ENCODE peak calls at places on chromosomes 11 and 22, in six cellular contexts. One of them, this sample, is unnamed.

GRCh38 chr11:9120659-9121350 is 29.4 kb upstream of the SCUBE2 start:
- DNase-seq in COR-L47: no peak
- DNase-seq in NCI-H774: no peak
- DNase-seq in T-cell: no peak
- DNase-seq in HT-29: peak; percentile 50
- DNase-seq in non-pigmented ciliary epithelial cell: no peak
- DNase-seq in this sample: no peak

GRCh38 chr22:49954354-49954753 is 6.2 kb upstream of the PIM3 start:
- DNase-seq in NCI-H774: no peak
- DNase-seq in T-cell: no peak
- DNase-seq in COR-L47: no peak
- DNase-seq in HT-29: no peak
- DNase-seq in non-pigmented ciliary epithelial cell: no peak
- DNase-seq in this sample: no peak

GRCh38 chr22:27930246-27931060 is 11.4 kb upstream of the PITPNB start:
- DNase-seq in T-cell: no peak
- DNase-seq in COR-L47: no peak
- DNase-seq in non-pigmented ciliary epithelial cell: no peak
- DNase-seq in HT-29: no peak
- DNase-seq in NCI-H774: no peak
- DNase-seq in this sample: no peak

GRCh38 chr22:47591016-47591415 is 828.6 kb downstream of the TBC1D22A start:
- DNase-seq in HT-29: no peak
- DNase-seq in NCI-H774: no peak
- DNase-seq in COR-L47: no peak
- DNase-seq in non-pigmented ciliary epithelial cell: no peak
- DNase-seq in T-cell: no peak
- DNase-seq in this sample: no peak

GRCh38 chr11:118975771-118976709 is 4.5 kb downstream of the FOXR1 start:
- DNase-seq in non-pigmented ciliary epithelial cell: no peak
- DNase-seq in HT-29: peak; percentile 35
- DNase-seq in NCI-H774: no peak
- DNase-seq in COR-L47: no peak
- DNase-seq in T-cell: no peak
- DNase-seq in this sample: no peak

GRCh38 chr11:69950120-69950519 is 128.0 kb upstream of the ANO1 start:
- DNase-seq in HT-29: peak; percentile 81
- DNase-seq in non-pigmented ciliary epithelial cell: no peak
- DNase-seq in T-cell: no peak
- DNase-seq in NCI-H774: no peak
- DNase-seq in COR-L47: peak; percentile 49
- DNase-seq in this sample: peak; percentile 48

GRCh38 chr11:111422494-111423249 is 43.6 kb upstream of the POU2AF1 start:
- DNase-seq in NCI-H774: peak; percentile 37
- DNase-seq in T-cell: peak; percentile 25
- DNase-seq in non-pigmented ciliary epithelial cell: no peak
- DNase-seq in COR-L47: peak; percentile 83
- DNase-seq in HT-29: peak; percentile 90
- DNase-seq in this sample: peak; percentile 11

GRCh38 chr11:82683029-82683428 is 50.6 kb downstream of the FAM181B start:
- DNase-seq in T-cell: no peak
- DNase-seq in non-pigmented ciliary epithelial cell: no peak
- DNase-seq in HT-29: no peak
- DNase-seq in NCI-H774: no peak
- DNase-seq in COR-L47: no peak
- DNase-seq in this sample: no peak

GRCh38 chr22:37544955-37545702 is 15.2 kb upstream of the CDC42EP1 start:
- DNase-seq in T-cell: no peak
- DNase-seq in HT-29: peak; percentile 70
- DNase-seq in NCI-H774: no peak
- DNase-seq in COR-L47: no peak
- DNase-seq in non-pigmented ciliary epithelial cell: no peak
- DNase-seq in this sample: no peak

GRCh38 chr11:64372802-64373597 is 14.0 kb downstream of the RPS6KA4 start:
- DNase-seq in NCI-H774: peak; percentile 88
- DNase-seq in T-cell: no peak
- DNase-seq in HT-29: peak; percentile 95
- DNase-seq in COR-L47: peak; percentile 96
- DNase-seq in non-pigmented ciliary epithelial cell: no peak
- DNase-seq in this sample: peak; percentile 94

GRCh38 chr11:12856338-12856737 is 152.8 kb upstream of the RASSF10 start:
- DNase-seq in non-pigmented ciliary epithelial cell: no peak
- DNase-seq in HT-29: no peak
- DNase-seq in T-cell: no peak
- DNase-seq in NCI-H774: no peak
- DNase-seq in COR-L47: no peak
- DNase-seq in this sample: no peak

GRCh38 chr11:72189448-72190250 is 2.3 kb upstream of the FOLR1 start:
- DNase-seq in NCI-H774: peak; percentile 34
- DNase-seq in T-cell: no peak
- DNase-seq in COR-L47: peak; percentile 73
- DNase-seq in HT-29: no peak
- DNase-seq in non-pigmented ciliary epithelial cell: no peak
- DNase-seq in this sample: no peak

GRCh38 chr11:58776891-58777451 is 45.2 kb upstream of the GLYAT start:
- DNase-seq in non-pigmented ciliary epithelial cell: no peak
- DNase-seq in COR-L47: no peak
- DNase-seq in T-cell: no peak
- DNase-seq in NCI-H774: no peak
- DNase-seq in HT-29: no peak
- DNase-seq in this sample: no peak

GRCh38 chr11:17403977-17404759 is 15.7 kb upstream of the KCNJ11 start:
- DNase-seq in NCI-H774: no peak
- DNase-seq in COR-L47: no peak
- DNase-seq in HT-29: no peak
- DNase-seq in non-pigmented ciliary epithelial cell: no peak
- DNase-seq in T-cell: no peak
- DNase-seq in this sample: no peak

GRCh38 chr11:74035264-74035663 is 26.4 kb upstream of the UCP3 start:
- DNase-seq in COR-L47: no peak
- DNase-seq in HT-29: no peak
- DNase-seq in NCI-H774: no peak
- DNase-seq in non-pigmented ciliary epithelial cell: no peak
- DNase-seq in T-cell: no peak
- DNase-seq in this sample: no peak

GRCh38 chr22:39479254-39479653 is 22.4 kb downstream of the MGAT3 start:
- DNase-seq in T-cell: no peak
- DNase-seq in HT-29: no peak
- DNase-seq in NCI-H774: no peak
- DNase-seq in non-pigmented ciliary epithelial cell: no peak
- DNase-seq in COR-L47: no peak
- DNase-seq in this sample: no peak

GRCh38 chr11:35404397-35404775 is 15.0 kb downstream of the SLC1A2 start:
- DNase-seq in non-pigmented ciliary epithelial cell: no peak
- DNase-seq in T-cell: no peak
- DNase-seq in HT-29: peak; percentile 62
- DNase-seq in NCI-H774: no peak
- DNase-seq in COR-L47: no peak
- DNase-seq in this sample: peak; percentile 20

GRCh38 chr11:1271002-1271401 is 38.4 kb downstream of the TOLLIP start:
- DNase-seq in T-cell: no peak
- DNase-seq in HT-29: no peak
- DNase-seq in NCI-H774: no peak
- DNase-seq in non-pigmented ciliary epithelial cell: peak; percentile 2
- DNase-seq in COR-L47: no peak
- DNase-seq in this sample: no peak

GRCh38 chr22:45164217-45165123 is 745 bp downstream of the NUP50 start:
- DNase-seq in COR-L47: no peak
- DNase-seq in HT-29: peak; percentile 7
- DNase-seq in T-cell: no peak
- DNase-seq in non-pigmented ciliary epithelial cell: no peak
- DNase-seq in NCI-H774: no peak
- DNase-seq in this sample: no peak

GRCh38 chr11:82889133-82890001 is 10.9 kb downstream of the PRCP start:
- DNase-seq in NCI-H774: no peak
- DNase-seq in non-pigmented ciliary epithelial cell: no peak
- DNase-seq in HT-29: no peak
- DNase-seq in COR-L47: no peak
- DNase-seq in T-cell: no peak
- DNase-seq in this sample: no peak

GRCh38 chr11:109902764-109903436 is 190.3 kb upstream of the ZC3H12C start:
- DNase-seq in non-pigmented ciliary epithelial cell: no peak
- DNase-seq in COR-L47: no peak
- DNase-seq in NCI-H774: no peak
- DNase-seq in HT-29: no peak
- DNase-seq in T-cell: no peak
- DNase-seq in this sample: no peak

GRCh38 chr22:23057331-23057730 is 13.0 kb upstream of the GNAZ start:
- DNase-seq in HT-29: no peak
- DNase-seq in COR-L47: no peak
- DNase-seq in NCI-H774: no peak
- DNase-seq in T-cell: no peak
- DNase-seq in non-pigmented ciliary epithelial cell: no peak
- DNase-seq in this sample: no peak

GRCh38 chr11:130269544-130269943 is 45.2 kb downstream of the ZBTB44 start:
- DNase-seq in T-cell: no peak
- DNase-seq in non-pigmented ciliary epithelial cell: no peak
- DNase-seq in COR-L47: no peak
- DNase-seq in HT-29: no peak
- DNase-seq in NCI-H774: no peak
- DNase-seq in this sample: no peak

GRCh38 chr22:32622762-32623147 is 148.1 kb downstream of the FBXO7 start:
- DNase-seq in T-cell: no peak
- DNase-seq in non-pigmented ciliary epithelial cell: no peak
- DNase-seq in NCI-H774: no peak
- DNase-seq in COR-L47: no peak
- DNase-seq in HT-29: no peak
- DNase-seq in this sample: no peak

GRCh38 chr11:64140101-64140500 is 25.8 kb downstream of the MACROD1 start:
- DNase-seq in NCI-H774: no peak
- DNase-seq in T-cell: no peak
- DNase-seq in HT-29: no peak
- DNase-seq in non-pigmented ciliary epithelial cell: no peak
- DNase-seq in COR-L47: no peak
- DNase-seq in this sample: no peak

GRCh38 chr11:3902441-3902840 is 47.0 kb downstream of the STIM1 start:
- DNase-seq in HT-29: no peak
- DNase-seq in NCI-H774: no peak
- DNase-seq in T-cell: no peak
- DNase-seq in non-pigmented ciliary epithelial cell: no peak
- DNase-seq in COR-L47: no peak
- DNase-seq in this sample: no peak

GRCh38 chr11:79018371-79018849 is 422.4 kb downstream of the TENM4 start:
- DNase-seq in COR-L47: no peak
- DNase-seq in HT-29: no peak
- DNase-seq in non-pigmented ciliary epithelial cell: peak; percentile 85
- DNase-seq in NCI-H774: no peak
- DNase-seq in T-cell: no peak
- DNase-seq in this sample: no peak

GRCh38 chr11:351411-351810 is 17.9 kb upstream of the B4GALNT4 start:
- DNase-seq in HT-29: no peak
- DNase-seq in non-pigmented ciliary epithelial cell: no peak
- DNase-seq in NCI-H774: no peak
- DNase-seq in T-cell: no peak
- DNase-seq in COR-L47: no peak
- DNase-seq in this sample: no peak

GRCh38 chr22:39908737-39909136 is 7.9 kb downstream of the GRAP2 start:
- DNase-seq in HT-29: no peak
- DNase-seq in NCI-H774: no peak
- DNase-seq in COR-L47: no peak
- DNase-seq in T-cell: no peak
- DNase-seq in non-pigmented ciliary epithelial cell: no peak
- DNase-seq in this sample: no peak

GRCh38 chr11:111469200-111469599 is 43.0 kb downstream of the BTG4 start:
- DNase-seq in T-cell: no peak
- DNase-seq in NCI-H774: no peak
- DNase-seq in HT-29: no peak
- DNase-seq in non-pigmented ciliary epithelial cell: no peak
- DNase-seq in COR-L47: no peak
- DNase-seq in this sample: no peak

GRCh38 chr11:74672956-74673895 is 58.0 kb downstream of the CHRDL2 start:
- DNase-seq in COR-L47: no peak
- DNase-seq in NCI-H774: no peak
- DNase-seq in T-cell: no peak
- DNase-seq in non-pigmented ciliary epithelial cell: peak; percentile 96
- DNase-seq in HT-29: peak; percentile 68
- DNase-seq in this sample: no peak

GRCh38 chr22:50192056-50192824 is 6.5 kb downstream of the TRABD start:
- DNase-seq in non-pigmented ciliary epithelial cell: no peak
- DNase-seq in HT-29: no peak
- DNase-seq in NCI-H774: no peak
- DNase-seq in T-cell: no peak
- DNase-seq in COR-L47: no peak
- DNase-seq in this sample: no peak

GRCh38 chr11:96107143-96107829 is 183.4 kb upstream of the MTMR2 start:
- DNase-seq in non-pigmented ciliary epithelial cell: no peak
- DNase-seq in T-cell: no peak
- DNase-seq in COR-L47: no peak
- DNase-seq in NCI-H774: no peak
- DNase-seq in HT-29: no peak
- DNase-seq in this sample: no peak